ENCODE peak calls at places on chromosome 17, in six cellular contexts. P, W, J, A, Y and Z are unnamed samples.

GRCh38 chr17:65122836-65123756 is 14.1 kb upstream of the RGS9 start:
- DNase-seq in J (peak), P (peak), A (peak), W (peak), Y (peak), Z (peak)

GRCh38 chr17:21458036-21458435 is 81.9 kb downstream of the KCNJ12 start:
- DNase-seq in W (no peak), J (peak), Y (no peak), P (no peak), A (no peak), Z (no peak)

GRCh38 chr17:6823011-6823442 is 8.5 kb downstream of the TEKT1 start:
- DNase-seq in Y (peak), J (peak), W (peak), P (no peak), A (no peak), Z (peak)

GRCh38 chr17:77782611-77783010 is 175.9 kb upstream of the TNRC6C start:
- DNase-seq in Y (no peak), J (no peak), P (no peak), A (no peak), W (no peak), Z (no peak)

GRCh38 chr17:72890711-72891110 is 201.8 kb downstream of the SLC39A11 start:
- DNase-seq in A (no peak), P (no peak), Y (peak), W (peak), J (no peak), Z (no peak)

GRCh38 chr17:76371656-76372628 is 12.5 kb upstream of the SPHK1 start:
- DNase-seq in P (no peak), J (peak), W (peak), A (no peak), Y (peak), Z (peak)

GRCh38 chr17:4469552-4469951 is 29.1 kb upstream of the SPNS2 start:
- DNase-seq in P (peak), Y (no peak), W (no peak), A (no peak), J (no peak), Z (no peak)

GRCh38 chr17:77375108-77375507 is 234.3 kb downstream of the SEC14L1 start:
- DNase-seq in W (no peak), A (no peak), Y (no peak), P (no peak), J (no peak), Z (no peak)

GRCh38 chr17:56908061-56908542 is 5.7 kb downstream of the TRIM25 start:
- DNase-seq in Y (no peak), W (no peak), A (no peak), P (peak), J (no peak), Z (no peak)

GRCh38 chr17:33725675-33726271 is 432.7 kb upstream of the ASIC2 start:
- DNase-seq in W (peak), P (no peak), J (peak), Y (peak), A (peak), Z (peak)

GRCh38 chr17:70276931-70277330 is 107.6 kb downstream of the KCNJ2 start:
- DNase-seq in W (no peak), A (no peak), P (no peak), J (peak), Y (peak), Z (peak)

GRCh38 chr17:31269178-31269577 is 27.9 kb downstream of the OMG start:
- DNase-seq in Y (no peak), A (no peak), P (no peak), W (no peak), J (no peak), Z (no peak)

DNA sequence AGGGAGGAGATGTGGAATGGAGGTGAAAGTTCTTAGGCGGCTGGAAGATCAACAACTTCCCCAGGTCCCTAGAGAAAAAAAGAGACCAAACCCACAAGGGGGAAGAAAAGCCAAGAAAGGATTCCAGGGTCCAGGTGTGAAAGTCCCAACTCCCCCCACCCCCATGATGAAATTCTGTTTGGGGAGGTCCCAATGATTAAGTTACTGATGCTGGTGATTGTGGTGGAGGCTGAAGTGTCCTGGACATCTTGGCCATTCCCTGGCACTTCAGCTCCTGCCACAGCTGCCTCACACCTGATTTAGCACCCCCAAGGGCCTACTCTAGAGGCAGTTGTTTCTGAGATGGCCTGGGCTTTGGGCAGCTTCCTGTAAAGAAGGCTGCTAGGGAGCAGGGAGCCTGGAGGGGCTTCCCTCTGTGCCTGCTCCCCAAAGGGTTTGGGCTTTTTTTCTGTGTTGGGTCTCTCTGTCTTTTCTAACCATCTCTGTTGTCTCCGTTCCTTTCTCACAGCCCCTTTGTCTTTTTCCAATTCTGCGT is 13.1 kb downstream of the HOXB4 start:
- DNase-seq in P (no peak), J (peak), A (no peak), W (no peak), Y (no peak), Z (peak)
- H3K4me3 ChIP-seq in P (no peak), J (peak), A (no peak), W (no peak), Y (peak), Z (no peak)

GRCh38 chr17:62804822-62805221 is 3.3 kb downstream of the MARCHF10 start:
- DNase-seq in A (no peak), Y (peak), J (peak), W (peak), P (no peak), Z (peak)

GRCh38 chr17:62809656-62810055 is 1.5 kb upstream of the MARCHF10 start:
- DNase-seq in A (no peak), J (no peak), P (no peak), Y (peak), W (peak), Z (no peak)

GRCh38 chr17:62805234-62805633 is 2.9 kb downstream of the MARCHF10 start:
- DNase-seq in A (no peak), P (no peak), W (no peak), Y (no peak), J (no peak), Z (no peak)

GRCh38 chr17:62807812-62808575 is at the start of gene MARCHF10:
- DNase-seq in J (no peak), Y (peak), A (peak), W (no peak), P (no peak), Z (no peak)

GRCh38 chr17:62808576-62808970 is 459 bp upstream of the MARCHF10 start:
- DNase-seq in Y (no peak), J (no peak), A (no peak), P (no peak), W (no peak), Z (no peak)
- H3K4me3 ChIP-seq in Y (no peak), J (no peak), A (no peak), P (no peak), W (no peak), Z (no peak)

GRCh38 chr17:28042657-28042720 is at the start of gene NLK:
- DNase-seq in Y (no peak), A (no peak), J (no peak), P (no peak), W (no peak), Z (no peak)

GRCh38 chr17:28043296-28043695 is 819 bp downstream of the NLK start:
- DNase-seq in P (no peak), J (no peak), Y (no peak), W (no peak), A (no peak), Z (no peak)

GRCh38 chr17:28041844-28042656 is 427 bp upstream of the NLK start:
- DNase-seq in W (no peak), P (no peak), Y (peak), J (no peak), A (peak), Z (no peak)

GRCh38 chr17:28042721-28043291 is 329 bp downstream of the NLK start:
- DNase-seq in W (no peak), J (no peak), A (no peak), Y (no peak), P (no peak), Z (no peak)

GRCh38 chr17:28041068-28041843 is 1.2 kb upstream of the NLK start:
- DNase-seq in A (peak), Y (peak), W (peak), P (peak), J (peak), Z (peak)
- H3K4me3 ChIP-seq in A (peak), Y (peak), W (peak), P (peak), J (peak), Z (peak)

GRCh38 chr17:27296427-27296979 is 2.6 kb downstream of the WSB1 start:
- DNase-seq in Y (peak), A (no peak), J (peak), W (peak), P (no peak), Z (peak)
- H3K4me3 ChIP-seq in Y (peak), A (peak), J (peak), W (peak), P (peak), Z (peak)

GRCh38 chr17:40355123-40355803 is 9.3 kb downstream of the GJD3 start:
- DNase-seq in P (peak), Y (peak), A (peak), J (peak), W (peak), Z (peak)
- H3K4me3 ChIP-seq in P (no peak), Y (no peak), A (no peak), J (no peak), W (no peak), Z (no peak)

GRCh38 chr17:1108560-1108809 is 71.3 kb downstream of the ABR start:
- DNase-seq in P (peak), Y (peak), J (no peak), W (no peak), A (peak), Z (peak)

GRCh38 chr17:1109606-1110523 is 69.9 kb downstream of the ABR start:
- DNase-seq in W (no peak), P (peak), Y (no peak), A (peak), J (no peak), Z (peak)

GRCh38 chr17:1107083-1107776 is 72.6 kb downstream of the ABR start:
- DNase-seq in P (no peak), J (no peak), A (no peak), Y (no peak), W (no peak), Z (no peak)

GRCh38 chr17:1108810-1109605 is 70.8 kb downstream of the ABR start:
- DNase-seq in J (peak), A (peak), W (peak), P (peak), Y (peak), Z (peak)

GRCh38 chr17:1107777-1108559 is 71.8 kb downstream of the ABR start:
- DNase-seq in A (no peak), Y (peak), W (no peak), J (no peak), P (peak), Z (peak)
- H3K4me3 ChIP-seq in A (peak), Y (peak), W (peak), J (peak), P (peak), Z (peak)

GRCh38 chr17:62186841-62187240 is 121.8 kb upstream of the MED13 start:
- DNase-seq in Y (no peak), J (no peak), W (no peak), P (no peak), A (no peak), Z (no peak)
- H3K4me3 ChIP-seq in Y (no peak), J (no peak), W (no peak), P (no peak), A (no peak), Z (no peak)

DNA sequence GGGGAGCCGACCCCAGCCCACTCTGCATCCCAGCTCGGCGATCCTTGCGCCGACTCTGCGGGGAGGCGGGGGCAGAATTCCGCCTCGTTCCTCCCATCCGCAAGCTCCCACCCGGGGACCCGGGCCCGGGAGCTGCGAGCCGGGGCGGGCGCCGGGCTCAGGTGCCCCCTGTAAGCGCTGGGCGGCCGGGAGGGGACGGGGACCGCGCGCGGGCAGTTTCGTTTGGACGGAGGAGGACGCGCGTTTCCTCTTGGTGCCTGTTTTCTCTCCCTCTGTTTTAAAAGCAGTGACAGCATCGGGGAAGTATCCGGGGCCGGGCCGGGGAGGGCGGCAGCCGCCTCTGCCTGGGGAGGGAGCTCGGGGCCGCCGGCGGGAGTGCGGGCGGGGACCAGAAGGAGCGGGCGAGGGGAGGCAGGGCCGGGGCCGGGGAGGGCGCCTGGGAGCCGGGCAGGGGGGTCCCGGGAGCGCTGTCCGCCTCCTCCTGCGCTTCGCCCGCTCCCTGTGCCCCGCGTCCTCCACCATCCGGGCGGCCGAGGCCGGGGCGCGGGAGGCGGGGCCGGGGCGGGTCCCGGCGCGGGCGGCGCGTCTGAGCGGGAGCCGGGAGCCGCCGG is 57.0 kb downstream of the RAP1GAP2 start:
- DNase-seq in J (peak), A (no peak), W (peak), P (peak), Y (peak), Z (peak)
- H3K4me3 ChIP-seq in J (peak), A (peak), W (peak), P (peak), Y (peak), Z (peak)